ENCODE peak calls at places on chromosomes 11 and 22, in five cellular contexts. D is KG1; V is stimulated activated CD4-positive, alpha-beta T cell treated with anti-CD3 and anti-CD28 coated beads, Interleukin-4, amount 100 ng/mL, for 48 hours; K is chondrocyte; A is naive thymus-derived CD8-positive, alpha-beta T cell. X is an unnamed sample.

GRCh38 chr11:79209540-79210266 is 231.1 kb downstream of the TENM4 start:
- DNase-seq in D (no peak), V (no peak), K (no peak), A (no peak), X (no peak)

GRCh38 chr11:19728436-19728835 is 15.8 kb downstream of the NAV2 start:
- DNase-seq in D (no peak), V (no peak), K (no peak), A (no peak), X (no peak)

GRCh38 chr11:8766993-8767374 is 84.4 kb downstream of the RPL27A start:
- DNase-seq in D (no peak), V (no peak), K (no peak), A (no peak), X (no peak)

GRCh38 chr11:74650498-74650897 is 58.1 kb downstream of the POLD3 start:
- DNase-seq in D (no peak), V (no peak), K (no peak), A (no peak), X (peak)

GRCh38 chr11:103234974-103235373 is 125.7 kb downstream of the DYNC2H1 start:
- DNase-seq in D (no peak), V (no peak), K (no peak), A (no peak), X (no peak)

GRCh38 chr22:44155115-44155514 is 25.6 kb upstream of the PARVG start:
- DNase-seq in D (no peak), V (no peak), K (no peak), A (no peak), X (no peak)

GRCh38 chr11:46223252-46223513 is 54.3 kb upstream of the CREB3L1 start:
- DNase-seq in D (no peak), V (no peak), K (no peak), A (no peak), X (no peak)

GRCh38 chr22:34966980-34967379 is 99.0 kb upstream of the ISX start:
- DNase-seq in D (no peak), V (no peak), K (no peak), A (no peak), X (no peak)

GRCh38 chr11:112212710-112213109 is 13.5 kb upstream of the PTS start:
- DNase-seq in D (no peak), V (no peak), K (no peak), A (no peak), X (no peak)

GRCh38 chr11:71383461-71383860 is 64.7 kb downstream of the DHCR7 start:
- DNase-seq in D (no peak), V (no peak), K (no peak), A (no peak), X (no peak)

GRCh38 chr22:18104566-18104965 is 6.0 kb upstream of the TUBA8 start:
- DNase-seq in D (no peak), V (no peak), K (no peak), A (no peak), X (no peak)

GRCh38 chr11:1880746-1881441 is 10.8 kb downstream of the PRR33 start:
- DNase-seq in D (no peak), V (no peak), K (peak), A (no peak), X (no peak)

GRCh38 chr22:50274311-50274710 is 4.1 kb upstream of the MAPK11 start:
- DNase-seq in D (no peak), V (peak), K (no peak), A (peak), X (no peak)

GRCh38 chr11:2522636-2523255 is 77.9 kb downstream of the KCNQ1 start:
- DNase-seq in D (no peak), V (no peak), K (peak), A (no peak), X (no peak)

GRCh38 chr22:25969901-25970300 is 199.4 kb upstream of the SEZ6L start:
- DNase-seq in D (no peak), V (no peak), K (no peak), A (no peak), X (no peak)

GRCh38 chr11:15688351-15688792 is 573.6 kb downstream of the INSC start:
- DNase-seq in D (no peak), V (no peak), K (no peak), A (no peak), X (no peak)

GRCh38 chr11:100687630-100688395 is 725 bp downstream of the ARHGAP42 start:
- DNase-seq in D (peak), V (no peak), K (no peak), A (no peak), X (peak)

GRCh38 chr11:6194065-6194581 is 4.9 kb upstream of the OR52W1 start:
- DNase-seq in D (no peak), V (no peak), K (no peak), A (no peak), X (no peak)

GRCh38 chr11:68948496-68948895 is 32.3 kb downstream of the MRGPRD start:
- DNase-seq in D (no peak), V (no peak), K (no peak), A (no peak), X (no peak)

GRCh38 chr11:16883179-16883578 is 131.0 kb downstream of the PLEKHA7 start:
- DNase-seq in D (no peak), V (no peak), K (no peak), A (no peak), X (no peak)

GRCh38 chr11:35927067-35927466 is 16.8 kb upstream of the LDLRAD3 start:
- DNase-seq in D (no peak), V (no peak), K (no peak), A (no peak), X (no peak)

GRCh38 chr11:67276821-67277230 is 10.6 kb downstream of the GRK2 start:
- DNase-seq in D (peak), V (no peak), K (peak), A (no peak), X (no peak)

GRCh38 chr11:103091024-103091423 is 936 bp downstream of the DCUN1D5 start:
- DNase-seq in D (peak), V (no peak), K (no peak), A (no peak), X (no peak)

GRCh38 chr22:32836286-32836859 is 34.9 kb downstream of the TIMP3 start:
- DNase-seq in D (no peak), V (no peak), K (no peak), A (no peak), X (peak)

GRCh38 chr22:42410708-42411107 is 21.5 kb downstream of the NFAM1 start:
- DNase-seq in D (no peak), V (no peak), K (no peak), A (no peak), X (no peak)

X was measured in NCI-H1092.